ENCODE peak calls at places on chromosome 1, in eight cellular contexts. One of them, this sample, is unnamed. For H3K4me1, the result is how much of the 10 kb centered on the place peaks cover.

GRCh38 chr1:81702079-81702715 is 98.5 kb upstream of the ADGRL2 start:
- DNase-seq in tibial artery: no peak
- DNase-seq in PC-9: no peak
- DNase-seq in GM23338: no peak
- DNase-seq in neural progenitor cell: no peak
- DNase-seq in pancreas: no peak
- DNase-seq in mesendoderm: no peak
- DNase-seq in aorta: no peak
- DNase-seq in this sample: no peak

GRCh38 chr1:63731117-63732043 is 42.4 kb upstream of the ROR1 start:
- DNase-seq in mesendoderm: peak
- DNase-seq in tibial artery: peak
- DNase-seq in neural progenitor cell: no peak
- DNase-seq in PC-9: peak
- DNase-seq in aorta: no peak
- DNase-seq in pancreas: no peak
- DNase-seq in GM23338: peak
- DNase-seq in this sample: no peak

GRCh38 chr1:29186707-29187106 is 5.0 kb upstream of the SRSF4 start:
- DNase-seq in mesendoderm: peak
- DNase-seq in PC-9: no peak
- DNase-seq in pancreas: no peak
- DNase-seq in aorta: no peak
- DNase-seq in tibial artery: no peak
- DNase-seq in neural progenitor cell: peak
- DNase-seq in GM23338: peak
- DNase-seq in this sample: no peak

GRCh38 chr1:111666828-111667227 is 47.2 kb downstream of the RAP1A start:
- DNase-seq in aorta: no peak
- DNase-seq in neural progenitor cell: peak
- DNase-seq in tibial artery: no peak
- DNase-seq in PC-9: no peak
- DNase-seq in GM23338: no peak
- DNase-seq in pancreas: no peak
- DNase-seq in mesendoderm: no peak
- DNase-seq in this sample: no peak

GRCh38 chr1:25195835-25196234 is 36.5 kb downstream of the SYF2 start:
- DNase-seq in mesendoderm: no peak
- DNase-seq in aorta: no peak
- DNase-seq in neural progenitor cell: no peak
- DNase-seq in pancreas: peak
- DNase-seq in tibial artery: no peak
- DNase-seq in PC-9: no peak
- DNase-seq in GM23338: no peak
- DNase-seq in this sample: no peak

GRCh38 chr1:6859415-6860343 is 74.4 kb downstream of the CAMTA1 start:
- DNase-seq in mesendoderm: peak
- DNase-seq in pancreas: no peak
- DNase-seq in GM23338: no peak
- DNase-seq in aorta: no peak
- DNase-seq in tibial artery: no peak
- DNase-seq in neural progenitor cell: no peak
- DNase-seq in PC-9: peak
- DNase-seq in this sample: no peak

GRCh38 chr1:152783095-152783494 is 3.0 kb upstream of the LCE1E start:
- DNase-seq in tibial artery: no peak
- DNase-seq in neural progenitor cell: no peak
- DNase-seq in GM23338: no peak
- DNase-seq in pancreas: no peak
- DNase-seq in mesendoderm: no peak
- DNase-seq in aorta: no peak
- DNase-seq in PC-9: no peak
- DNase-seq in this sample: no peak

GRCh38 chr1:17765444-17766411 is 10.6 kb downstream of the ACTL8 start:
- DNase-seq in mesendoderm: no peak
- DNase-seq in aorta: peak
- DNase-seq in tibial artery: no peak
- DNase-seq in neural progenitor cell: no peak
- DNase-seq in PC-9: peak
- DNase-seq in pancreas: no peak
- DNase-seq in GM23338: no peak
- DNase-seq in this sample: no peak

GRCh38 chr1:59020151-59020997 is 236.5 kb upstream of the JUN start:
- DNase-seq in pancreas: no peak
- DNase-seq in tibial artery: peak
- DNase-seq in mesendoderm: no peak
- DNase-seq in aorta: no peak
- DNase-seq in GM23338: no peak
- DNase-seq in PC-9: peak
- DNase-seq in neural progenitor cell: no peak
- DNase-seq in this sample: peak

GRCh38 chr1:52970149-52970548 is 43.1 kb downstream of the SCP2 start:
- DNase-seq in aorta: no peak
- DNase-seq in neural progenitor cell: peak
- DNase-seq in tibial artery: no peak
- DNase-seq in pancreas: no peak
- DNase-seq in PC-9: no peak
- DNase-seq in GM23338: peak
- DNase-seq in mesendoderm: peak
- DNase-seq in this sample: no peak

GRCh38 chr1:40868051-40868723 is 6.0 kb upstream of the CITED4 start:
- DNase-seq in GM23338: no peak
- DNase-seq in pancreas: no peak
- DNase-seq in aorta: no peak
- DNase-seq in neural progenitor cell: no peak
- DNase-seq in mesendoderm: no peak
- DNase-seq in tibial artery: no peak
- DNase-seq in PC-9: no peak
- DNase-seq in this sample: no peak

GRCh38 chr1:231596337-231596791 is 30.2 kb upstream of the DISC1 start:
- DNase-seq in aorta: no peak
- DNase-seq in neural progenitor cell: peak
- DNase-seq in PC-9: no peak
- DNase-seq in pancreas: no peak
- DNase-seq in mesendoderm: peak
- DNase-seq in tibial artery: no peak
- DNase-seq in GM23338: no peak
- DNase-seq in this sample: peak

GRCh38 chr1:164765993-164766720 is 207.2 kb downstream of the PBX1 start:
- DNase-seq in aorta: no peak
- DNase-seq in pancreas: no peak
- DNase-seq in mesendoderm: no peak
- DNase-seq in GM23338: no peak
- DNase-seq in neural progenitor cell: no peak
- DNase-seq in tibial artery: no peak
- DNase-seq in PC-9: no peak
- DNase-seq in this sample: no peak
- H3K4me1 ChIP-seq in aorta: under half
- H3K4me1 ChIP-seq in pancreas: half or more
- H3K4me1 ChIP-seq in mesendoderm: under half
- H3K4me1 ChIP-seq in GM23338: under half
- H3K4me1 ChIP-seq in neural progenitor cell: under half
- H3K4me1 ChIP-seq in tibial artery: half or more
- H3K4me1 ChIP-seq in PC-9: half or more
- H3K4me1 ChIP-seq in this sample: half or more

DNA sequence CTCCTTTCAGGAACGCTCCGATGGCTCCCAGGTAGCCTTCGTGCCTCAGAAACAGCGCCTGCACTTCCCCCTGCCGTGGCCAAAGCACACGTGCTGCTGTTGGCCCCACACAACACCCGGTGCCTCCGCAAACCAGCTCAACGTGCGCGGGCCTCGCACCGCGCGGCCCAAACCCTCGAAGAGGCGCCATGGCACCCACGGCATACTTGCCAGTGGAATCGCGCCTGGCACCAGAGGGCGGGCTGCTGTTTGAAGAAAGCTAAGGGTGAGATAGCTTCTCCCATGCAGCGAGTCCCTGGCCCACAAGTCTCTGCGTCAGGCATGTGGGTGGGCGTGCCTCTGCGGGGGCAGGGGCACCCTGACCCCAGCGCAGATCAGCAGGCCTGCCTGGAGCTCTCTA is 7.9 kb downstream of the PANK4 start:
- DNase-seq in mesendoderm: no peak
- DNase-seq in tibial artery: no peak
- DNase-seq in pancreas: no peak
- DNase-seq in aorta: no peak
- DNase-seq in GM23338: no peak
- DNase-seq in PC-9: no peak
- DNase-seq in neural progenitor cell: no peak
- DNase-seq in this sample: no peak
- H3K27ac ChIP-seq in mesendoderm: no peak
- H3K27ac ChIP-seq in tibial artery: no peak
- H3K27ac ChIP-seq in pancreas: no peak
- H3K27ac ChIP-seq in aorta: no peak
- H3K27ac ChIP-seq in GM23338: no peak
- H3K27ac ChIP-seq in PC-9: no peak
- H3K27ac ChIP-seq in neural progenitor cell: no peak
- H3K27ac ChIP-seq in this sample: no peak

GRCh38 chr1:201309420-201309819 is 26.1 kb downstream of the PKP1 start:
- DNase-seq in pancreas: no peak
- DNase-seq in neural progenitor cell: peak
- DNase-seq in GM23338: peak
- DNase-seq in aorta: no peak
- DNase-seq in PC-9: peak
- DNase-seq in mesendoderm: peak
- DNase-seq in tibial artery: peak
- DNase-seq in this sample: peak
- H3K4me1 ChIP-seq in pancreas: under half
- H3K4me1 ChIP-seq in neural progenitor cell: under half
- H3K4me1 ChIP-seq in GM23338: under half
- H3K4me1 ChIP-seq in aorta: under half
- H3K4me1 ChIP-seq in PC-9: half or more
- H3K4me1 ChIP-seq in mesendoderm: under half
- H3K4me1 ChIP-seq in tibial artery: under half
- H3K4me1 ChIP-seq in this sample: under half

DNA sequence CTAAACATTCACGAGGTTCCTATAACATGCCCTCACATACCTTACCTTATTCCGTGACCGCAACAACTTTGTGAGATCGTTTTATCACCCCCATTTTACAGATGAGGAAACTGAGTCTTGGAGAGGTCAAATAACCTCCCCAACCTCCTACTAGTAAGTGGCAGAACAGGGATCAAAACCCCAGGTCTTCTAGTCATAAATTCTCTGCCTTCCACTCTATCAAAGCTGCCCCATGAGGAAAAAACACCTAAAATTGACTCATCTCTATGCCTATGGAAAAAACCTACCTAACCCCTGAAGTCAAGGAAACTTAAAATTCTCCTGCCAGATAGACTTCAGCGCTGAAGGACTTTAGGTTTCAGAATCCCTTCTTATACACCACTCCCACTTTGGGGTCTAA is 69.5 kb upstream of the ERRFI1 start:
- DNase-seq in neural progenitor cell: no peak
- DNase-seq in tibial artery: no peak
- DNase-seq in aorta: no peak
- DNase-seq in mesendoderm: no peak
- DNase-seq in pancreas: no peak
- DNase-seq in PC-9: no peak
- DNase-seq in GM23338: no peak
- DNase-seq in this sample: no peak
- H3K27ac ChIP-seq in neural progenitor cell: no peak
- H3K27ac ChIP-seq in tibial artery: peak
- H3K27ac ChIP-seq in aorta: peak
- H3K27ac ChIP-seq in mesendoderm: no peak
- H3K27ac ChIP-seq in pancreas: peak
- H3K27ac ChIP-seq in PC-9: peak
- H3K27ac ChIP-seq in GM23338: no peak
- H3K27ac ChIP-seq in this sample: peak

This sample was measured in heart left ventricle.